ENCODE peak calls at places on chromosomes 7 and 10, in eight cellular contexts. S is IMR-90, N is Peyer's patch, V is vagina, X is prostate gland, Q is suprapubic skin, I is K562, P is body of pancreas. F is an unnamed sample. For H3K9me3 and H3K27me3, the result is how much of the 10 kb centered on the place peaks cover.

GRCh38 chr10:31090894-31091607 is 59.4 kb upstream of the ZNF438 start:
- DNase-seq in S (peak), Q (no peak), V (no peak), X (no peak), N (no peak), P (no peak), I (no peak), F (no peak)

GRCh38 chr10:9299966-9300365 is 1245.5 kb downstream of the GATA3 start:
- DNase-seq in X (no peak), I (no peak), S (no peak), N (no peak), P (no peak), Q (no peak), V (no peak), F (no peak)

GRCh38 chr7:103888603-103889153 is 100.8 kb downstream of the RELN start:
- DNase-seq in N (no peak), S (peak), I (no peak), X (no peak), Q (no peak), V (no peak), P (no peak), F (no peak)

GRCh38 chr10:103812004-103812403 is 43.4 kb downstream of the SH3PXD2A start:
- DNase-seq in N (peak), X (no peak), I (no peak), Q (no peak), V (no peak), S (no peak), P (peak), F (no peak)

GRCh38 chr7:4668510-4668847 is 13.6 kb upstream of the FOXK1 start:
- DNase-seq in V (no peak), Q (no peak), N (no peak), S (no peak), X (no peak), I (no peak), P (no peak), F (no peak)

GRCh38 chr7:114806590-114807167 is 115.2 kb upstream of the MDFIC start:
- DNase-seq in P (peak), N (no peak), X (no peak), Q (no peak), S (peak), I (no peak), V (no peak), F (peak)

GRCh38 chr10:73871915-73872710 is 2.2 kb downstream of the CAMK2G start:
- DNase-seq in Q (no peak), V (no peak), X (no peak), P (no peak), S (peak), I (no peak), N (peak), F (no peak)

GRCh38 chr7:17021205-17021604 is 139.4 kb upstream of the AGR3 start:
- DNase-seq in P (peak), S (peak), V (no peak), I (no peak), N (no peak), Q (no peak), X (peak), F (no peak)

GRCh38 chr10:51472154-51472553 is 227.2 kb downstream of the CSTF2T start:
- DNase-seq in I (no peak), N (no peak), Q (no peak), X (no peak), S (no peak), V (no peak), P (no peak), F (no peak)

GRCh38 chr7:1848911-1849311 is 178.8 kb downstream of the ELFN1 start:
- DNase-seq in N (no peak), P (no peak), S (no peak), X (no peak), V (no peak), I (no peak), Q (no peak), F (no peak)

GRCh38 chr10:110426294-110427153 is 71.2 kb upstream of the DUSP5 start:
- DNase-seq in P (peak), X (no peak), N (peak), S (peak), I (no peak), V (no peak), Q (no peak), F (peak)

GRCh38 chr7:641269-641671 is 85.2 kb upstream of the DNAAF5 start:
- DNase-seq in V (no peak), Q (no peak), N (no peak), P (no peak), S (no peak), X (no peak), I (no peak), F (peak)

GRCh38 chr7:56479748-56480147 is 363.5 kb upstream of the NUPR2 start:
- DNase-seq in Q (no peak), V (no peak), X (no peak), S (no peak), P (no peak), I (no peak), N (no peak), F (no peak)

DNA sequence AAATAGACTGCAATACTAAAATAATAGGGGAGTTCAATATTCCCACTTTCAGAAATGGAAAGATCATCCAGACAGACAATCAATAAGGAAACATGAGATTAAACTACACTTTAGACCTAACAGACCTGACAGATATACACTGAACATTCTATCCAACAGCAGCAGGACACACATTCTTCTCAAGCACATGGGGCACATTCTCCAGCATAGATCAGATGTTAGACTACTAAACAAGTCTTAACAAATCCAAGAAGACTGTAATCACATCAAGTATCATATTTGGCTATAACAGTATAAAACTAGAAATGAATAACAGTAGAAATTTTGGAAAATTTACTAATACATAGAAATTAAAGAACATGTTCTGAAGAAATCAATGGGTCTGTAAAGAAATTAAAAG is 458.9 kb upstream of the ANKRD30A start:
- DNase-seq in P (no peak), X (no peak), I (no peak), N (no peak), V (no peak), Q (no peak), S (peak), F (no peak)
- H3K9me3 ChIP-seq in P (under half), X (under half), I (under half), N (under half), V (under half), Q (under half), S (under half), F (under half)

GRCh38 chr7:122304996-122305421 is 459 bp upstream of the FEZF1 start:
- DNase-seq in N (no peak), Q (no peak), S (no peak), V (no peak), I (no peak), X (no peak), P (peak), F (no peak)
- H3K27me3 ChIP-seq in N (under half), Q (half or more), S (half or more), V (under half), I (half or more), X (half or more), P (half or more), F (under half)

DNA sequence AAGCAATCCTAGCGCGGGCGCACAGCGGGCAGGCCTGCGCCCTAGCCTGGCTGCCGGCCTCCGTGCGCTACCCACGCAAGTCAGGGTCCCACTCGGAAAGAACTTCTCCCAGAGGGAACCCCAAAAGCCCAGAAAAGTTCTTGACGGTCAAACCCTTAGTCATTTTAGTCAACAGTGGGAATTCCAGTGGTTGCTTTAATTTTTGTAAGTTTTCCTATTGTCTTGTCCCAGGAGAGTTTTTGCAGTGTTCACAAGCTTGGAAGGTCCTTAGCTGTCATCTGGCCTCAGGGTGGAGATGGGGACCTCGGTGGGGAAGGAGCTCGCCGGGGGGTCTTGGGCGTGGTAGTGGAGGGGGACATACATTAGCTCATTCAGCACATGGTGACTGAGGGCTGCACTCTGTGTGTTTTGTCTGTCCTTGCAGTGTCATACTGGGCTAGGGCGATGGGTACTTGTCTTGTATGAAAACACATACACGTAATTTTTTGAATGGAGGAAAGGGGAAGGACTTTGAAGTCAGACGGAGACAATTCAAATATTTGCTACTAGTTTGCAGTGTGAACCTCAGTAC is 727 bp downstream of the MINDY4 start:
- DNase-seq in S (no peak), I (peak), Q (peak), X (no peak), N (no peak), P (no peak), V (no peak), F (no peak)
- TF ChIP-seq POLR2A in S (no peak), I (no peak), Q (no peak), X (no peak), N (no peak), P (no peak), V (no peak), F (no peak)

DNA sequence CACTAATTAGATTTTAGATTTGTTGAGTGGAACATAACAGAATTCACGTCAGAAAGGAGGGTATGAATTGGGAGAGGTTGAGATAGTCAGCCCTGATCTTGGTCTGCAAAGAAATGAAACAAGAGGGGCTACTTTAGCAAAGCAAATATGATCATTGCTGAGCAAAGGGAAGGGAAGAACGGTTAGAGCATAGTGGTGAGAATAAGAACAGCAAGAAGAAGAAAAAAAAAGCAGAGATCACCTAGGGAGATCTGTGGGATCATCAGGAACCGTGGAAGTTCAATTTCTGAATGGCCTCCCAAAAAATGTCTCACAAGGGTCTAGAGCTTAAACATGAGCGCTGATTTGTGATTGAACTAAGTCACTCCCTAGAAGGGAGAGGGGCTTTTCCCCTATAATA is 156.1 kb downstream of the DGKI start:
- DNase-seq in X (no peak), P (no peak), N (no peak), I (no peak), V (no peak), S (no peak), Q (no peak), F (no peak)
- H3K9me3 ChIP-seq in X (under half), P (under half), N (under half), I (under half), V (under half), S (under half), Q (under half), F (under half)

DNA sequence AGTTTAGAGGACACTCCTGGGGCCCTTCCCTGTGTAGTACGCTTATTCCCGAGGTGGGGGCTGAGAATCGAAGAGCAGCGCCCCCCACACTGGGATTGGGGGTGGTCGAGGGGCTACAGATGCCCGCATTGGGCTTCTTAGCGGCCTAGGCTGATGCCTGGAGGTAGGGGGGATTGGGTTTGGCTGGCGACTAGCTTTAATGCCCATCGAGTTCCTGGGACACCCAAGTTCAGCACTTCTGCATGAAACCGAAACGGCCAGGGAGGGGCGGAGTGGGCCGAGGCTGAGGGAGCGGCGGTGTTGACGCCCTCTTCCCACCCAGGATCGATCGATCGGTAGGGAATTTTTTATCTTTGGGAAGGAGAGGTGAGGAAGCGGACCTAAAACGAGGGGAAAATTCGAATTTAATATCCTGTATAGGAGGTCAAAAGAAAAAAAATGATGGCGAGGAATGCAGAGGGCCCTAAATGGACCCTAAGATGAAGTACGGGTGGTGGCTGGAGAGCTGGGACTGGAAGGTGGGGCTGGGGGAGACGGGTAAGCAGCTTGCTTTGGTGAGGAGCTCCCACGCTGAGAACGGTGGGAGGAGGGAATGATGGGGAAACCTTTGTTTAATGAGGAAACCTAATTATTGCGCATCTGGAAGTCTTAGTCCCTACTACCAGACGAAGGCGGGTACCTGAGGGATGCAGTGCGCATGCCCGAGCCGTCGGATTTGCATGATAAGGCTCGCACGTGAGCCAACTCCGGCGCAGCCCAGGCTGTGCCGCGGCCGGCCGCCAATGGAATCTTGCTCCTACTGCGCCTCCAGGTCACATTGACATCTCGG is 12.5 kb upstream of the DLX6 start:
- DNase-seq in S (no peak), Q (no peak), V (no peak), I (no peak), P (peak), X (no peak), N (no peak), F (peak)
- H3K27me3 ChIP-seq in S (half or more), Q (half or more), V (under half), I (half or more), P (under half), X (under half), N (under half), F (under half)

GRCh38 chr7:131107343-131108211 is 220.1 kb upstream of the MKLN1 start:
- DNase-seq in S (peak), Q (peak), P (peak), V (peak), N (peak), I (peak), X (peak), F (peak)
- TF ChIP-seq POLR2A in S (peak), Q (peak), P (peak), V (peak), N (peak), I (peak), X (peak), F (peak)

GRCh38 chr7:95511716-95512260 is 26.0 kb downstream of the ASB4 start:
- DNase-seq in Q (peak), V (no peak), P (peak), N (no peak), S (peak), I (peak), X (peak), F (peak)
- H3K9me3 ChIP-seq in Q (under half), V (under half), P (under half), N (under half), S (under half), I (under half), X (under half), F (under half)

GRCh38 chr10:26216577-26216948 is at the start of gene GAD2:
- DNase-seq in S (no peak), N (no peak), Q (no peak), P (no peak), V (no peak), X (no peak), I (no peak), F (no peak)

GRCh38 chr10:26215534-26215922 is 1.0 kb upstream of the GAD2 start:
- DNase-seq in S (no peak), V (no peak), Q (no peak), N (no peak), P (no peak), X (no peak), I (no peak), F (no peak)

GRCh38 chr10:26215923-26216576 is 524 bp upstream of the GAD2 start:
- DNase-seq in I (no peak), X (no peak), S (no peak), V (no peak), N (no peak), Q (no peak), P (peak), F (peak)

GRCh38 chr10:26216949-26217395 is 398 bp downstream of the GAD2 start:
- DNase-seq in X (no peak), P (no peak), V (no peak), Q (no peak), N (no peak), S (no peak), I (no peak), F (no peak)

GRCh38 chr10:26217396-26218105 is 977 bp downstream of the GAD2 start:
- DNase-seq in N (no peak), I (no peak), P (no peak), S (no peak), Q (no peak), X (no peak), V (no peak), F (no peak)
- H3K27me3 ChIP-seq in N (under half), I (half or more), P (under half), S (under half), Q (half or more), X (half or more), V (under half), F (under half)